ENCODE peak calls at places on chromosomes 3 and 15, in four cellular contexts. G, K, X and V are unnamed samples.

GRCh38 chr3:135908225-135908624 is 57.3 kb upstream of the PPP2R3A start:
- DNase-seq in G (no peak), K (no peak), X (no peak), V (peak)

GRCh38 chr3:152177757-152178156 is 91.0 kb upstream of the MBNL1 start:
- DNase-seq in G (no peak), K (no peak), X (no peak), V (no peak)

GRCh38 chr3:177441813-177442646 is 244.7 kb upstream of the TBL1XR1 start:
- DNase-seq in G (no peak), K (no peak), X (no peak), V (no peak)

GRCh38 chr15:78734441-78735064 is 76.7 kb downstream of the ADAMTS7 start:
- DNase-seq in G (no peak), K (no peak), X (no peak), V (no peak)

GRCh38 chr15:52730163-52730562 is 51.0 kb upstream of the ATOSA start:
- DNase-seq in G (peak), K (no peak), X (no peak), V (peak)

GRCh38 chr3:178795349-178795748 is 259.1 kb downstream of the KCNMB2 start:
- DNase-seq in G (no peak), K (no peak), X (no peak), V (no peak)

GRCh38 chr3:99330281-99330680 is 308.1 kb upstream of the COL8A1 start:
- DNase-seq in G (no peak), K (no peak), X (no peak), V (peak)

GRCh38 chr3:156637480-156638022 is 36.8 kb upstream of the TIPARP start:
- DNase-seq in G (no peak), K (no peak), X (no peak), V (no peak)

GRCh38 chr15:64536244-64536836 is 76.0 kb downstream of the ZNF609 start:
- DNase-seq in G (peak), K (no peak), X (no peak), V (peak)

GRCh38 chr3:51944541-51945021 is 2.4 kb downstream of the PARP3 start:
- DNase-seq in G (no peak), K (no peak), X (no peak), V (no peak)

GRCh38 chr3:42936157-42936981 is 30.4 kb downstream of the ZNF662 start:
- DNase-seq in G (no peak), K (no peak), X (peak), V (peak)

GRCh38 chr15:87649175-87649574 is 607.4 kb downstream of the NTRK3 start:
- DNase-seq in G (no peak), K (no peak), X (no peak), V (no peak)
- TF ChIP-seq MAFK in G (no peak), K (no peak), X (no peak), V (no peak)

GRCh38 chr3:53617893-53618523 is 123.6 kb downstream of the CACNA1D start:
- DNase-seq in G (no peak), K (peak), X (no peak), V (no peak)
- TF ChIP-seq MAFK in G (peak), K (no peak), X (no peak), V (no peak)

GRCh38 chr3:133937061-133937686 is 41.5 kb upstream of the RAB6B start:
- DNase-seq in G (no peak), K (peak), X (no peak), V (no peak)
- TF ChIP-seq MAFK in G (no peak), K (no peak), X (no peak), V (no peak)

GRCh38 chr3:133169669-133170068 is 131.5 kb downstream of the TMEM108 start:
- DNase-seq in G (no peak), K (no peak), X (no peak), V (no peak)
- TF ChIP-seq MAFK in G (no peak), K (no peak), X (no peak), V (no peak)

DNA sequence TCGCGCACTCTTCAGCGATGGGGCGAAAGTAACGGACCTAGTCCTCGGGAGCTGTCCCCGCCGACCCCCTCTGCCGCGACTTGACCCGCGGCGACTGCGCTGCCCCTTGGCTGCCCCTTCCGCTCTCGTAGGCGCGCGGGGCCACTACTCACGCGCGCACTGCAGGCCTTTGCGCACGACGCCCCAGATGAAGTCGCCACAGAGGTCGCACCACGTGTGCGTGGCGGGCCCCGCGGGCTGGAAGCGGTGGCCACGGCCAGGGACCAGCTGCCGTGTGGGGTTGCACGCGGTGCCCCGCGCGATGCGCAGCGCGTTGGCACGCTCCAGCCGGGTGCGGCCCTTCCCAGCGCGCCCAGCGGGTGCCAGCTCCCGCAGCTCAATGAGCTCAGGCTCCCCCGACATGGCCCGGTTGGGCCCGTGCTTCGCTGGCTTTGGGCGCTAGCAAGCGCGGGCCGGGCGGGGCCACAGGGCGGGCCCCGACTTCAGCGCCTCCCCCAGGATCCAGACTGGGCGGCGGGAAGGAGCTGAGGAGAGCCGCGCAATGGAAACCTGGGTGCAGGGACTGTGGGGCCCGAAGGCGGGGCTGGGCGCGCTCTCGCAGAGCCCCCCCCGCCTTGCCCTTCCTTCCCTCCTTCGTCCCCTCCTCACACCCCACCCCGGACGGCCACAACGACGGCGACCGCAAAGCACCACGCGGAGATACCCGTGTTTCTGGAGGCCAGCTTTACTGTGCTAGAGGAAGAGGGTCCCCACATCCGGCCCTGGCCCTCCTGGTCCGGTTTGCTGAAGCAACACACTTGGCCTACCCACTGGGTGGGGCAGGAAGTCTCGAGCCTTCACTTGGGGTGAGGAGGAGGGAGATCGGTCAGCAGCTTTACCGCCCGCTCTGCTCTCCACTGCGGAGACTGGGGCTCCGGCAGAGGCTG is at the start of gene RASSF1:
- DNase-seq in G (no peak), K (peak), X (peak), V (no peak)
- TF ChIP-seq MAFK in G (no peak), K (no peak), X (no peak), V (no peak)

DNA sequence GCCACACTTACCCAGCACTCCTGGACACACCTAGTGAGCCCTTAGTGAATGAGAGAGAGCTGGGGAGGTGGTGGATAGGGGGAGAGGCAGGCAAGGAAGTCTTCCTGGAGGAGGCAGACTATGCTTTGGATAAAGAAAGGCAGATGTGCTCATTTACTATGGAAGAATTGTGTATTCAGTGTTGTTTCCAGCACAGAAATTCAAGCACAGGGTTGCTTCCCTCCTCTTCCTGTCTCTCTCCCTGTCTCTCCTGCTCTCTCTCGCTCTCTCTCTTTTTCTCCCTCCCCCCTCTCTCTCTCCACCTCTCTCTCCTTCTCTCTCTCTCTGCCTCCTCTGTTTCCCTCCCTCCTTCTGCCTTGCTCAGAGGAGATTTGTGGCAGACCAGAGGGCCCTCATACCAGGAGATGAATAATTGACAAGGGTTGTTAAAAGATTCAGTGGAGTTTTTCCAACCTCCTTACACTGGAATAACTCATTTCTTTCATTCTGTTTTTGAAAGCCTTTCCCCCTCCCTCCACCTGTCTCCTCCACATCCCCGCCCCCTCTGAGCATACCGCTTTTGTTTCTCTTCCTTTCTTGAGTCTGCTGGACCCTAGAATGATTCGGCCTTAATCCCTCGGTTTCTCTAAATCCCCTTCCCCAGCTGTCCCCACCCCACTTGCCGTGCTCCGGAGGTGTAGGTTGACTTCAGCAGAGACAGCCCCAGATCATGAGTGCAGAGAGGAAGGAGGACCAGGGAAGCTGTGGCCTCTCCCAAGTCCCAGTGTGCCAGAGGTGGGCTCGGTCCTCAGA is 65.7 kb downstream of the CCDC33 start:
- DNase-seq in G (no peak), K (no peak), X (no peak), V (no peak)
- TF ChIP-seq MAFK in G (no peak), K (no peak), X (no peak), V (no peak)